ENCODE peak calls at places on chromosomes 16 and 17, in five cellular contexts. One of them, this sample, is unnamed.

GRCh38 chr16:53052519-53053501 is at the start of gene CHD9NB:
- DNase-seq in GM19239: no peak
- DNase-seq in NCI-H2081: no peak
- DNase-seq in colonic mucosa: peak
- DNase-seq in T-cell: no peak
- DNase-seq in this sample: no peak

GRCh38 chr17:70076189-70076588 is 1.2 kb downstream of the KCNJ16 start:
- DNase-seq in GM19239: no peak
- DNase-seq in NCI-H2081: no peak
- DNase-seq in colonic mucosa: no peak
- DNase-seq in T-cell: no peak
- DNase-seq in this sample: no peak

GRCh38 chr17:50301891-50302584 is 27.8 kb downstream of the TMEM92 start:
- DNase-seq in GM19239: no peak
- DNase-seq in NCI-H2081: no peak
- DNase-seq in colonic mucosa: no peak
- DNase-seq in T-cell: no peak
- DNase-seq in this sample: no peak

GRCh38 chr16:53191413-53191812 is 136.6 kb downstream of the CHD9 start:
- DNase-seq in GM19239: no peak
- DNase-seq in NCI-H2081: no peak
- DNase-seq in colonic mucosa: no peak
- DNase-seq in T-cell: no peak
- DNase-seq in this sample: no peak

GRCh38 chr16:69706256-69706974 is 19.9 kb downstream of the NQO1 start:
- DNase-seq in GM19239: no peak
- DNase-seq in NCI-H2081: no peak
- DNase-seq in colonic mucosa: no peak
- DNase-seq in T-cell: no peak
- DNase-seq in this sample: no peak

GRCh38 chr17:77476920-77477805 is 336.4 kb downstream of the SEC14L1 start:
- DNase-seq in GM19239: no peak
- DNase-seq in NCI-H2081: no peak
- DNase-seq in colonic mucosa: peak
- DNase-seq in T-cell: no peak
- DNase-seq in this sample: no peak

GRCh38 chr17:65558683-65559311 is 2.7 kb downstream of the AXIN2 start:
- DNase-seq in GM19239: no peak
- DNase-seq in NCI-H2081: no peak
- DNase-seq in colonic mucosa: peak
- DNase-seq in T-cell: no peak
- DNase-seq in this sample: no peak

GRCh38 chr17:69523252-69523861 is 108.9 kb downstream of the MAP2K6 start:
- DNase-seq in GM19239: no peak
- DNase-seq in NCI-H2081: peak
- DNase-seq in colonic mucosa: peak
- DNase-seq in T-cell: no peak
- DNase-seq in this sample: no peak

GRCh38 chr17:66248285-66248684 is 19.1 kb upstream of the APOH start:
- DNase-seq in GM19239: no peak
- DNase-seq in NCI-H2081: no peak
- DNase-seq in colonic mucosa: no peak
- DNase-seq in T-cell: no peak
- DNase-seq in this sample: no peak

GRCh38 chr16:84063972-84064371 is 21.4 kb upstream of the SLC38A8 start:
- DNase-seq in GM19239: no peak
- DNase-seq in NCI-H2081: no peak
- DNase-seq in colonic mucosa: no peak
- DNase-seq in T-cell: no peak
- DNase-seq in this sample: no peak

GRCh38 chr16:83517398-83517797 is 290.4 kb upstream of the HSBP1 start:
- DNase-seq in GM19239: no peak
- DNase-seq in NCI-H2081: peak
- DNase-seq in colonic mucosa: no peak
- DNase-seq in T-cell: no peak
- DNase-seq in this sample: no peak

GRCh38 chr17:81917565-81918332 is at the start of gene SIRT7:
- DNase-seq in GM19239: peak
- DNase-seq in NCI-H2081: peak
- DNase-seq in colonic mucosa: peak
- DNase-seq in T-cell: peak
- DNase-seq in this sample: peak

GRCh38 chr16:49465661-49466528 is 92.3 kb downstream of the C16orf78 start:
- DNase-seq in GM19239: no peak
- DNase-seq in NCI-H2081: no peak
- DNase-seq in colonic mucosa: peak
- DNase-seq in T-cell: no peak
- DNase-seq in this sample: no peak